ENCODE peak calls at places on chromosomes 3 and 15, in nine cellular contexts. B is posterior cingulate gyrus; E is psoas muscle; Y is stimulated activated CD4-positive, alpha-beta T cell treated with anti-CD3 and anti-CD28 coated beads, TNF-alpha, amount 100 ng/mL, for 4 hours; A is breast epithelium; V is RPMI8226; N is tibial nerve; Z is astrocyte of the spinal cord; D is left colon. O is an unnamed sample.

GRCh38 chr3:42308651-42309050 is 42.7 kb upstream of the CCK start:
- DNase-seq in Y (no peak), E (no peak), V (no peak), N (no peak), D (no peak), Z (no peak), B (no peak), A (no peak), O (no peak)

GRCh38 chr3:189169728-189170127 is 2.0 kb upstream of the TPRG1 start:
- DNase-seq in V (no peak), Z (no peak), Y (no peak), B (no peak), A (no peak), N (no peak), E (no peak), D (no peak), O (no peak)

GRCh38 chr3:182618085-182618732 is 175.1 kb upstream of the ATP11B start:
- DNase-seq in Y (no peak), B (no peak), N (peak), A (no peak), E (no peak), V (peak), D (no peak), Z (peak), O (no peak)

GRCh38 chr3:124576565-124577493 is 153.4 kb upstream of the UMPS start:
- DNase-seq in B (no peak), N (no peak), A (no peak), Y (no peak), Z (no peak), E (no peak), V (peak), D (no peak), O (no peak)

GRCh38 chr3:43962043-43962442 is 271.3 kb downstream of the ABHD5 start:
- DNase-seq in V (no peak), N (no peak), Z (no peak), A (no peak), B (peak), Y (no peak), E (no peak), D (no peak), O (no peak)

GRCh38 chr3:197253243-197253947 is 45.0 kb downstream of the DLG1 start:
- DNase-seq in A (no peak), V (no peak), B (no peak), Z (no peak), E (no peak), N (no peak), D (no peak), Y (no peak), O (no peak)

GRCh38 chr3:121794264-121794983 is 40.4 kb downstream of the IQCB1 start:
- DNase-seq in V (no peak), A (no peak), E (no peak), B (no peak), N (no peak), Z (no peak), D (no peak), Y (no peak), O (no peak)

GRCh38 chr15:100878601-100879000 is 1.0 kb upstream of the ALDH1A3 start:
- DNase-seq in Z (no peak), Y (no peak), D (no peak), V (no peak), E (no peak), B (no peak), N (no peak), A (no peak), O (no peak)

GRCh38 chr3:126846316-126846715 is 136.6 kb upstream of the PLXNA1 start:
- DNase-seq in B (no peak), N (no peak), V (no peak), D (no peak), E (no peak), A (no peak), Z (no peak), Y (no peak), O (no peak)

GRCh38 chr15:97747342-97747741 is 213.2 kb upstream of the ARRDC4 start:
- DNase-seq in V (no peak), E (no peak), B (no peak), N (no peak), A (no peak), Z (no peak), Y (no peak), D (no peak), O (no peak)

GRCh38 chr3:71050521-71051258 is 532.8 kb downstream of the FOXP1 start:
- DNase-seq in E (no peak), V (no peak), B (peak), N (no peak), Y (no peak), A (no peak), Z (peak), D (no peak), O (no peak)

GRCh38 chr3:184078851-184079250 is 18.0 kb upstream of the HTR3E start:
- DNase-seq in D (no peak), E (no peak), V (no peak), N (no peak), Z (peak), Y (no peak), A (no peak), B (no peak), O (no peak)

GRCh38 chr3:47420044-47420430 is 39.2 kb downstream of the PTPN23 start:
- DNase-seq in Z (no peak), N (no peak), B (peak), E (no peak), Y (no peak), A (no peak), D (no peak), V (no peak), O (no peak)

GRCh38 chr3:187490366-187490765 is 122.2 kb downstream of the RTP4 start:
- DNase-seq in Z (peak), N (no peak), A (no peak), D (no peak), B (no peak), E (no peak), Y (no peak), V (no peak), O (no peak)

GRCh38 chr3:188230962-188231361 is 77.0 kb downstream of the LPP start:
- DNase-seq in V (no peak), B (no peak), Z (no peak), Y (no peak), N (no peak), E (peak), A (no peak), D (no peak), O (no peak)

GRCh38 chr3:150545419-150546225 is 674 bp downstream of the SERP1 start:
- DNase-seq in E (no peak), D (peak), N (peak), Y (peak), A (peak), Z (no peak), B (peak), V (peak), O (peak)

GRCh38 chr3:122100591-122101491 is 45.7 kb downstream of the CD86 start:
- DNase-seq in A (no peak), Z (no peak), D (no peak), B (no peak), E (no peak), Y (no peak), N (no peak), V (no peak), O (no peak)

GRCh38 chr3:29972594-29972993 is 633.8 kb upstream of the TGFBR2 start:
- DNase-seq in V (no peak), Z (peak), E (no peak), A (no peak), N (peak), B (no peak), D (no peak), Y (no peak), O (no peak)

GRCh38 chr15:46460426-46460825 is 825.6 kb downstream of the SQOR start:
- DNase-seq in B (peak), Y (no peak), D (no peak), N (no peak), E (no peak), V (no peak), A (no peak), Z (no peak), O (no peak)

O was measured in right atrium auricular region.